ENCODE peak calls at places on chromosomes 7 and 10, in ten cellular contexts. R is amygdala, J is NCI-H1417, T is ureter, U is GM12864, C is hippocampal formation, X is GDM1, Q is GF-D8, V is hypothalamus, I is H7. P is an unnamed sample.

GRCh38 chr7:91228927-91229326 is 35.3 kb upstream of the FZD1 start:
- DNase-seq in X (no peak), R (no peak), V (no peak), C (no peak), I (no peak), Q (no peak), J (no peak), U (no peak), T (no peak), P (no peak)

GRCh38 chr7:138328215-138328614 is 131.8 kb upstream of the TRIM24 start:
- DNase-seq in R (no peak), J (no peak), X (no peak), I (no peak), C (no peak), Q (no peak), T (no peak), V (no peak), U (no peak), P (no peak)

GRCh38 chr7:46549892-46550639 is 629.0 kb upstream of the IGFBP3 start:
- DNase-seq in I (no peak), X (no peak), C (no peak), U (no peak), V (no peak), Q (no peak), T (no peak), R (no peak), J (no peak), P (no peak)

GRCh38 chr7:102874166-102874829 is 38.5 kb upstream of the LRRC17 start:
- DNase-seq in V (no peak), C (no peak), T (no peak), I (no peak), U (peak), J (no peak), R (no peak), Q (no peak), X (peak), P (no peak)

GRCh38 chr7:152956006-152956405 is 196.5 kb downstream of the ACTR3B start:
- DNase-seq in C (no peak), T (no peak), I (peak), J (no peak), R (no peak), X (no peak), U (no peak), V (no peak), Q (no peak), P (no peak)

GRCh38 chr10:93746844-93747284 is 10.9 kb upstream of the LGI1 start:
- DNase-seq in I (no peak), V (no peak), U (no peak), T (no peak), J (peak), C (no peak), Q (no peak), R (no peak), X (no peak), P (no peak)

GRCh38 chr7:120740348-120740747 is 117.6 kb downstream of the TSPAN12 start:
- DNase-seq in I (no peak), T (no peak), X (no peak), V (no peak), U (no peak), R (no peak), Q (no peak), C (no peak), J (peak), P (peak)

GRCh38 chr7:82012453-82012852 is 242.6 kb upstream of the HGF start:
- DNase-seq in I (no peak), T (no peak), R (no peak), Q (no peak), V (no peak), U (no peak), X (no peak), C (peak), J (no peak), P (no peak)

GRCh38 chr10:7547825-7548224 is 118.9 kb downstream of the ITIH5 start:
- DNase-seq in Q (no peak), J (no peak), R (no peak), V (no peak), T (no peak), U (no peak), X (no peak), C (no peak), I (no peak), P (no peak)

GRCh38 chr7:158771213-158771817 is 58.0 kb downstream of the ESYT2 start:
- DNase-seq in R (no peak), V (no peak), U (no peak), C (no peak), T (no peak), X (no peak), J (no peak), I (no peak), Q (no peak), P (no peak)

GRCh38 chr7:43905209-43905946 is 1.0 kb downstream of the URGCP start:
- DNase-seq in J (no peak), X (no peak), V (no peak), Q (no peak), I (peak), C (no peak), R (no peak), U (no peak), T (peak), P (no peak)

GRCh38 chr10:132961-133898 is 2.0 kb upstream of the ZMYND11 start:
- DNase-seq in R (no peak), J (no peak), I (no peak), Q (no peak), T (no peak), U (no peak), V (no peak), X (no peak), C (no peak), P (no peak)

GRCh38 chr10:909831-910230 is 21.7 kb downstream of the LARP4B start:
- DNase-seq in I (peak), U (no peak), R (no peak), C (no peak), J (no peak), V (no peak), Q (no peak), T (no peak), X (no peak), P (no peak)

GRCh38 chr10:97673736-97674525 is 13.1 kb downstream of the AVPI1 start:
- DNase-seq in I (no peak), R (no peak), J (no peak), X (peak), Q (no peak), C (peak), T (no peak), U (no peak), V (no peak), P (no peak)

GRCh38 chr7:95737828-95738505 is 34.4 kb upstream of the DYNC1I1 start:
- DNase-seq in T (no peak), X (no peak), U (no peak), C (no peak), I (no peak), Q (no peak), R (no peak), V (no peak), J (peak), P (no peak)

GRCh38 chr10:70381491-70382421 is 669 bp downstream of the LRRC20 start:
- DNase-seq in T (peak), Q (no peak), J (peak), C (no peak), R (peak), I (peak), V (peak), U (no peak), X (no peak), P (peak)

GRCh38 chr10:11936389-11937152 is 106.0 kb downstream of the UPF2 start:
- DNase-seq in R (no peak), C (no peak), X (no peak), I (peak), U (no peak), J (no peak), Q (no peak), V (no peak), T (no peak), P (no peak)

GRCh38 chr10:119803264-119803663 is 69.4 kb downstream of the MCMBP start:
- DNase-seq in J (no peak), Q (no peak), R (no peak), U (no peak), I (no peak), X (no peak), V (no peak), T (no peak), C (no peak), P (no peak)

GRCh38 chr10:96439655-96440217 is 74.0 kb downstream of the TLL2 start:
- DNase-seq in Q (no peak), U (no peak), C (no peak), J (no peak), I (no peak), V (no peak), R (no peak), T (no peak), X (no peak), P (no peak)

GRCh38 chr7:5450549-5451327 is 27.1 kb upstream of the TNRC18 start:
- DNase-seq in J (peak), R (peak), V (peak), U (no peak), T (no peak), I (peak), Q (no peak), X (peak), C (no peak), P (no peak)

GRCh38 chr10:78787095-78787494 is 281.7 kb upstream of the ZMIZ1 start:
- DNase-seq in J (peak), C (no peak), X (no peak), V (no peak), T (no peak), I (no peak), U (no peak), Q (no peak), R (no peak), P (no peak)

GRCh38 chr7:2926898-2927405 is 82.8 kb upstream of the GNA12 start:
- DNase-seq in X (no peak), I (peak), C (no peak), R (no peak), U (no peak), J (peak), Q (no peak), T (no peak), V (no peak), P (no peak)

GRCh38 chr7:143046334-143046935 is 5.7 kb upstream of the OR6V1 start:
- DNase-seq in C (no peak), I (no peak), Q (no peak), J (peak), X (no peak), R (no peak), V (no peak), U (no peak), T (no peak), P (no peak)

GRCh38 chr7:63047061-63047460 is 951.6 kb upstream of the ZNF722 start:
- DNase-seq in I (no peak), U (no peak), R (no peak), C (no peak), Q (no peak), J (no peak), V (no peak), T (no peak), X (no peak), P (no peak)

GRCh38 chr10:35574924-35575352 is 30.2 kb upstream of the GJD4 start:
- DNase-seq in U (no peak), J (no peak), I (peak), C (no peak), R (no peak), T (no peak), Q (no peak), X (no peak), V (no peak), P (no peak)

P was measured in NCI-H446.